ENCODE peak calls at places on chromosomes 7 and 10, in six cellular contexts. One of them, this sample, is unnamed.

GRCh38 chr10:123287594-123288247 is 133.5 kb downstream of the BUB3 start:
- DNase-seq in colonic mucosa: no peak
- DNase-seq in PC-3: peak; percentile 85
- DNase-seq in WTC11: no peak
- DNase-seq in ovary: no peak
- DNase-seq in GM12864: peak; percentile 10
- DNase-seq in this sample: no peak

GRCh38 chr7:40447345-40447744 is 312.5 kb downstream of the SUGCT start:
- DNase-seq in colonic mucosa: no peak
- DNase-seq in ovary: no peak
- DNase-seq in PC-3: peak; percentile 9
- DNase-seq in WTC11: peak; percentile 15
- DNase-seq in GM12864: no peak
- DNase-seq in this sample: no peak

GRCh38 chr10:14299516-14299915 is 31.2 kb downstream of the FRMD4A start:
- DNase-seq in WTC11: no peak
- DNase-seq in colonic mucosa: no peak
- DNase-seq in GM12864: no peak
- DNase-seq in PC-3: no peak
- DNase-seq in ovary: no peak
- DNase-seq in this sample: no peak

GRCh38 chr7:16295558-16295957 is 125.8 kb downstream of the CRPPA start:
- DNase-seq in PC-3: no peak
- DNase-seq in colonic mucosa: no peak
- DNase-seq in GM12864: no peak
- DNase-seq in WTC11: no peak
- DNase-seq in ovary: no peak
- DNase-seq in this sample: no peak

GRCh38 chr10:102602272-102603045 is 41.8 kb upstream of the TRIM8 start:
- DNase-seq in ovary: peak; percentile 79
- DNase-seq in PC-3: no peak
- DNase-seq in WTC11: no peak
- DNase-seq in GM12864: no peak
- DNase-seq in colonic mucosa: no peak
- DNase-seq in this sample: no peak

GRCh38 chr10:87927091-87927490 is 63.7 kb downstream of the PTEN start:
- DNase-seq in ovary: no peak
- DNase-seq in PC-3: no peak
- DNase-seq in colonic mucosa: no peak
- DNase-seq in WTC11: no peak
- DNase-seq in GM12864: no peak
- DNase-seq in this sample: no peak

GRCh38 chr7:130733866-130734524 is at the start of gene KLF14:
- DNase-seq in ovary: peak; percentile 31
- DNase-seq in WTC11: peak; percentile 33
- DNase-seq in PC-3: no peak
- DNase-seq in colonic mucosa: peak; percentile 20
- DNase-seq in GM12864: no peak
- DNase-seq in this sample: no peak

GRCh38 chr10:18719811-18720210 is 60.6 kb downstream of the ARL5B start:
- DNase-seq in GM12864: no peak
- DNase-seq in ovary: no peak
- DNase-seq in colonic mucosa: no peak
- DNase-seq in WTC11: no peak
- DNase-seq in PC-3: peak; percentile 77
- DNase-seq in this sample: no peak

GRCh38 chr7:30681262-30682130 is 760 bp downstream of the CRHR2 start:
- DNase-seq in GM12864: no peak
- DNase-seq in PC-3: no peak
- DNase-seq in ovary: no peak
- DNase-seq in WTC11: peak; percentile 36
- DNase-seq in colonic mucosa: no peak
- DNase-seq in this sample: no peak

GRCh38 chr7:152330827-152331226 is 105.0 kb downstream of the KMT2C start:
- DNase-seq in GM12864: no peak
- DNase-seq in colonic mucosa: no peak
- DNase-seq in ovary: no peak
- DNase-seq in WTC11: no peak
- DNase-seq in PC-3: no peak
- DNase-seq in this sample: no peak

GRCh38 chr7:152328234-152328633 is 107.6 kb downstream of the KMT2C start:
- DNase-seq in WTC11: no peak
- DNase-seq in PC-3: no peak
- DNase-seq in colonic mucosa: no peak
- DNase-seq in GM12864: no peak
- DNase-seq in ovary: no peak
- DNase-seq in this sample: no peak

GRCh38 chr7:152333134-152333533 is 102.7 kb downstream of the KMT2C start:
- DNase-seq in WTC11: no peak
- DNase-seq in GM12864: no peak
- DNase-seq in ovary: no peak
- DNase-seq in PC-3: no peak
- DNase-seq in colonic mucosa: no peak
- DNase-seq in this sample: no peak

GRCh38 chr7:152329469-152329868 is 106.3 kb downstream of the KMT2C start:
- DNase-seq in PC-3: no peak
- DNase-seq in GM12864: no peak
- DNase-seq in colonic mucosa: no peak
- DNase-seq in WTC11: no peak
- DNase-seq in ovary: no peak
- DNase-seq in this sample: no peak
- TF ChIP-seq CTCF in PC-3: no peak
- TF ChIP-seq CTCF in GM12864: no peak
- TF ChIP-seq CTCF in colonic mucosa: no peak
- TF ChIP-seq CTCF in WTC11: no peak
- TF ChIP-seq CTCF in ovary: no peak
- TF ChIP-seq CTCF in this sample: no peak

DNA sequence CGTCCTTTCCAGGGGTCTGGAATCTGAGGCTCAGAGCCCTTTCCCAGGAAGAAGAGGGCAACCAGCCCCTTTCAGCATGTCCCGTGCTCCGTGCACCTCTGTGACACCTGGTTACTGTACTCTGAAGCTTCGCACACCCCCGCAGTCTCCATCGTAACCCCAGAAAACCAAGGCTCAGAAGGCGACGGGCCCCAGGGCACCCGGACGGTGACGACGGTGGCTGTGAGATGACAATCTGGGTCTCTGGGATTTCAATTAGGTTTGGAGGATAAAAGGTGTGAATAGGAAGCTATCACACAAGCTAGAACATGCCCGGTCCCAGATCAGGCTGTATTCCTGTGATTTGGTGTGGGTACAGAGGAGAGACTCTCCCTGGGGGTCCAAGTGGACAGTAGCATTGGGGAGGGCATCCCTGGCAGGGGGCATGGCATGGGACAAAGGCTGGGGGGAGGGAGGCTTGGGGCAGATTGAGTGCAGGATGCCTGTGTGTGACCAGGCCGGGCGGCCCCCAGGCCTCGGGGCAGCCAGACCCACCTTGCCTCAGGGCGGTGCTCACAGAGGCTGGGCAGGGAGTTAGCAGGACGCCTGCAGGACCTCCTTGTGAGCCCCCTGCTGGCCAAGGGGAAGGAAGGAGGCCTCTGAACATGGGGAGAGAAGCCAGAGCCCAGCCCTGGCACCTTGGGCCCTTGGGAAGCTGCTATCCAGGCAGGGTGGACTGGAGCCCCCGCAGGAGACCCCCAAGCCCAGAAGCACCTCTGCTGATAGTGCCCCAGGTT is 23.4 kb upstream of the PSMG3 start:
- DNase-seq in PC-3: no peak
- DNase-seq in WTC11: no peak
- DNase-seq in GM12864: no peak
- DNase-seq in colonic mucosa: no peak
- DNase-seq in ovary: no peak
- DNase-seq in this sample: no peak
- TF ChIP-seq CTCF in PC-3: peak; percentile 55
- TF ChIP-seq CTCF in WTC11: no peak
- TF ChIP-seq CTCF in GM12864: peak; percentile 54
- TF ChIP-seq CTCF in colonic mucosa: no peak
- TF ChIP-seq CTCF in ovary: no peak
- TF ChIP-seq CTCF in this sample: peak; percentile 26

DNA sequence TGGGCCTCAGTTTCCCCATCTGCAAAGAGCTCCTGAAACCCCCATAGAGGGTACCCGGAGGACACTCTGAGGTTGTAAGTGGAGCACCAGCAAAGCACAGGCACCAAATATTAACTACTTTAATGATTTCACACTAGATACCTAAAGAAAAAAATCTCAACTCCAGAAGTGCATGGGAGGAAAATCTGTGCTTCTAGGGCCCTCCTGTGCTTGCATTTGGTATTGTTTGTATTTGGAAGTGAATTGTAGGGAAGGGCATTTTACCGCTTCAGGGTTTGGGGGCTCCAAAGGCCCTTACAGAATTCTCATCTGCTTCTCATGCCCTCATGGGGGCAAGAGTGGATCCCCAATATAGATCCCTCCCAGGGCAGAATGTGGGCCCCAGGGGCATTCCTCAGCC is 22.4 kb upstream of the DRGX start:
- DNase-seq in ovary: no peak
- DNase-seq in WTC11: no peak
- DNase-seq in PC-3: peak; percentile 53
- DNase-seq in GM12864: no peak
- DNase-seq in colonic mucosa: no peak
- DNase-seq in this sample: no peak
- TF ChIP-seq CTCF in ovary: no peak
- TF ChIP-seq CTCF in WTC11: no peak
- TF ChIP-seq CTCF in PC-3: peak; percentile 67
- TF ChIP-seq CTCF in GM12864: no peak
- TF ChIP-seq CTCF in colonic mucosa: no peak
- TF ChIP-seq CTCF in this sample: no peak

GRCh38 chr7:5296015-5296621 is 13.4 kb downstream of the SLC29A4 start:
- DNase-seq in PC-3: no peak
- DNase-seq in WTC11: peak; percentile 57
- DNase-seq in GM12864: no peak
- DNase-seq in ovary: no peak
- DNase-seq in colonic mucosa: no peak
- DNase-seq in this sample: no peak
- TF ChIP-seq CTCF in PC-3: no peak
- TF ChIP-seq CTCF in WTC11: no peak
- TF ChIP-seq CTCF in GM12864: no peak
- TF ChIP-seq CTCF in ovary: no peak
- TF ChIP-seq CTCF in colonic mucosa: no peak
- TF ChIP-seq CTCF in this sample: no peak

DNA sequence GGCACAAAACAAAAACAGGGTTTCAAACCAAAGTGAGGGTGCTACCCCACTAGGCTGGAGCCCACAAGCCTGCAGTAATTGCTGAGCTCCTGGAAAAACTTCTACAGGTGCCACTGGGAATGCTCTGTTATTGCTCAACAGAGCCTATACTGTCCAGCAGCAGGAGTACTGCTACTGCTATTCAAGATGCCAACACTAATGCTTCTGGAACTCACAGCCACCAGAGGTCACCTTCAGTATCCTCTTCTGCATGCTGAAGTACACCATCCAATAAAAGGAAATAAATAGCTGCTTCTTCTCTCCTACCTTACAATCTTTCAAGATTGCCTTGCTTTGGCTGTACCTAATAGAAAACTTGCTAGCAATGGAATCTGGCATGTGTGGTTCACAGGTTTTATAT is 222.0 kb downstream of the LRRN3 start:
- DNase-seq in WTC11: no peak
- DNase-seq in colonic mucosa: no peak
- DNase-seq in ovary: no peak
- DNase-seq in GM12864: no peak
- DNase-seq in PC-3: peak; percentile 29
- DNase-seq in this sample: no peak
- TF ChIP-seq CTCF in WTC11: no peak
- TF ChIP-seq CTCF in colonic mucosa: no peak
- TF ChIP-seq CTCF in ovary: no peak
- TF ChIP-seq CTCF in GM12864: no peak
- TF ChIP-seq CTCF in PC-3: peak; percentile 27
- TF ChIP-seq CTCF in this sample: peak; percentile 33

GRCh38 chr7:65307651-65308299 is 65.9 kb upstream of the ZNF92 start:
- DNase-seq in WTC11: peak; percentile 69
- DNase-seq in GM12864: peak; percentile 5
- DNase-seq in PC-3: peak; percentile 56
- DNase-seq in ovary: peak; percentile 21
- DNase-seq in colonic mucosa: peak; percentile 46
- DNase-seq in this sample: peak; percentile 86
- TF ChIP-seq CTCF in WTC11: peak; percentile 70
- TF ChIP-seq CTCF in GM12864: peak; percentile 81
- TF ChIP-seq CTCF in PC-3: peak; percentile 89
- TF ChIP-seq CTCF in ovary: no peak
- TF ChIP-seq CTCF in colonic mucosa: peak; percentile 84
- TF ChIP-seq CTCF in this sample: peak; percentile 88

This sample was measured in osteocyte.